ENCODE peak calls at places on chromosomes 16 and 17, in four cellular contexts. One of them, this sample, is unnamed.
A peak's percentile ranks its signal among the peaks of the same experiment; 100 is the strongest.

GRCh38 chr17:50681260-50682200 is 26.2 kb downstream of the ANKRD40 start:
- DNase-seq in lower leg skin: no peak
- DNase-seq in body of pancreas: peak; percentile 49
- DNase-seq in tibial artery: peak; percentile 59
- DNase-seq in this sample: peak; percentile 72

GRCh38 chr16:316741-317464 is 33.9 kb downstream of the PDIA2 start:
- DNase-seq in body of pancreas: no peak
- DNase-seq in tibial artery: no peak
- DNase-seq in lower leg skin: no peak
- DNase-seq in this sample: no peak

GRCh38 chr17:979539-980405 is at the start of gene NXN:
- DNase-seq in tibial artery: peak; percentile 71
- DNase-seq in body of pancreas: peak; percentile 90
- DNase-seq in lower leg skin: peak; percentile 68
- DNase-seq in this sample: peak; percentile 90

GRCh38 chr16:4660454-4661007 is 32.8 kb upstream of the NUDT16L1 start:
- DNase-seq in lower leg skin: no peak
- DNase-seq in tibial artery: no peak
- DNase-seq in body of pancreas: peak; percentile 66
- DNase-seq in this sample: peak; percentile 32

GRCh38 chr17:50918933-50919296 is 52.8 kb upstream of the TOB1 start:
- DNase-seq in body of pancreas: no peak
- DNase-seq in tibial artery: no peak
- DNase-seq in lower leg skin: no peak
- DNase-seq in this sample: no peak

GRCh38 chr16:21253470-21253869 is 20.0 kb downstream of the ANKS4B start:
- DNase-seq in tibial artery: no peak
- DNase-seq in lower leg skin: no peak
- DNase-seq in body of pancreas: no peak
- DNase-seq in this sample: no peak

GRCh38 chr16:83781-84615 is 6.0 kb downstream of the MPG start:
- DNase-seq in tibial artery: no peak
- DNase-seq in lower leg skin: no peak
- DNase-seq in body of pancreas: no peak
- DNase-seq in this sample: no peak

GRCh38 chr17:81232616-81233241 is 6.1 kb downstream of the TEPSIN start:
- DNase-seq in tibial artery: no peak
- DNase-seq in body of pancreas: no peak
- DNase-seq in lower leg skin: no peak
- DNase-seq in this sample: no peak

GRCh38 chr17:77491921-77492445 is 351.2 kb downstream of the SEC14L1 start:
- DNase-seq in lower leg skin: no peak
- DNase-seq in body of pancreas: no peak
- DNase-seq in tibial artery: no peak
- DNase-seq in this sample: no peak

GRCh38 chr17:40361925-40362695 is 2.4 kb downstream of the GJD3 start:
- DNase-seq in tibial artery: no peak
- DNase-seq in lower leg skin: no peak
- DNase-seq in body of pancreas: no peak
- DNase-seq in this sample: no peak

GRCh38 chr17:77499699-77500435 is 359.1 kb downstream of the SEC14L1 start:
- DNase-seq in body of pancreas: no peak
- DNase-seq in lower leg skin: no peak
- DNase-seq in tibial artery: no peak
- DNase-seq in this sample: no peak

GRCh38 chr17:58324409-58325288 is 3.9 kb downstream of the TSPOAP1 start:
- DNase-seq in tibial artery: no peak
- DNase-seq in body of pancreas: peak; percentile 75
- DNase-seq in lower leg skin: no peak
- DNase-seq in this sample: no peak

GRCh38 chr17:34178047-34178446 is 77.0 kb upstream of the CCL2 start:
- DNase-seq in lower leg skin: no peak
- DNase-seq in body of pancreas: no peak
- DNase-seq in tibial artery: no peak
- DNase-seq in this sample: no peak

DNA sequence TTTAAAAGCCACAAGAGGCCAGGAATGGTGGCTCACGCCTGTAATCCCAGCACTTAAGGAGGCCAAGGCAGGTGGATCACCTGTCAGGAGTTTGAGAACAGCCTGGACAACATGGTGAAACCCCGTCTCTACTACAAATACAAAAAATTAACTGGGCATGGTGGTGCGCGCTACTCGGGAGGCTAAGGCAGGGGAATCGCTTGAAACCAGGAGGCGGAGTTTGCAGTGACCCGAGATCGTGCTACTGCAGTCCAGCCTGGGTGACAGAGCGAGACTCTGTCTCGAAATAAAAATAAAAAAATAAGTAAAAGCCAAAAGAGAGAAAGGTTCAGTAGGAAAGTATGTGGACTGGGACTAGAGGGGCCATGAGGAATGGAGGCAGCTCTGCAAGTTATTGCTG is 13.1 kb upstream of the ITGAL start:
- DNase-seq in body of pancreas: no peak
- DNase-seq in tibial artery: no peak
- DNase-seq in lower leg skin: no peak
- DNase-seq in this sample: no peak
- TF ChIP-seq CTCF in body of pancreas: no peak
- TF ChIP-seq CTCF in tibial artery: no peak
- TF ChIP-seq CTCF in lower leg skin: no peak
- TF ChIP-seq CTCF in this sample: no peak

GRCh38 chr16:57897053-57897784 is 73.7 kb downstream of the CNGB1 start:
- DNase-seq in tibial artery: no peak
- DNase-seq in body of pancreas: no peak
- DNase-seq in lower leg skin: no peak
- DNase-seq in this sample: no peak
- H3K4me3 ChIP-seq in tibial artery: no peak overlapping the region
- H3K4me3 ChIP-seq in body of pancreas: no peak overlapping the region
- H3K4me3 ChIP-seq in lower leg skin: no peak overlapping the region
- H3K4me3 ChIP-seq in this sample: no peak overlapping the region

GRCh38 chr17:45262516-45263476 is 902 bp upstream of the SPATA32 start:
- DNase-seq in tibial artery: no peak
- DNase-seq in lower leg skin: no peak
- DNase-seq in body of pancreas: no peak
- DNase-seq in this sample: peak; percentile 45
- TF ChIP-seq CTCF in tibial artery: no peak
- TF ChIP-seq CTCF in lower leg skin: no peak
- TF ChIP-seq CTCF in body of pancreas: no peak
- TF ChIP-seq CTCF in this sample: peak; percentile 4

GRCh38 chr17:30274887-30275286 is 16.9 kb downstream of the BLMH start:
- DNase-seq in body of pancreas: no peak
- DNase-seq in lower leg skin: no peak
- DNase-seq in tibial artery: no peak
- DNase-seq in this sample: no peak

GRCh38 chr17:30278032-30278431 is 13.7 kb downstream of the BLMH start:
- DNase-seq in tibial artery: peak; percentile 40
- DNase-seq in lower leg skin: no peak
- DNase-seq in body of pancreas: peak; percentile 45
- DNase-seq in this sample: no peak

GRCh38 chr17:30275911-30276310 is 15.8 kb downstream of the BLMH start:
- DNase-seq in lower leg skin: no peak
- DNase-seq in body of pancreas: no peak
- DNase-seq in tibial artery: no peak
- DNase-seq in this sample: no peak

GRCh38 chr17:30271102-30271501 is 20.6 kb downstream of the BLMH start:
- DNase-seq in lower leg skin: no peak
- DNase-seq in body of pancreas: no peak
- DNase-seq in tibial artery: no peak
- DNase-seq in this sample: peak; percentile 65

DNA sequence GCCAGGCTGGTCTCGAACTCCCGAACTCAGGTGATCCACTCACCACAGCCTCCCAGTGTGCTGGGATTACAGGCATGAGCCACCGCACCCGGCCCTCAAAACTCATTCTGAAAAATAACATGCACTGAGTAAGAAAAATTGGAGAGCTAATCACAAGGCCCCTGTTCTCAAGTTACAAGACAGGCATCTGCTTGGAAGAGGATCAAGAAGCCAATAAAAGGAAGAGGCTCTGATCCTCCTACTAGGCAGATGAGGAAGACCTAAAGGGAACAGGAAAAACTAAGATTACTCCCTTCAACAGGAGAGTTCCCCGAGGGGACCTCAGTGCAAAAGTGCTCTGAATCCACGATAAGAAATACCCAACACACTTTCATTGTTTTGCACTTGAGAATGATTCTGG is 18.4 kb downstream of the BLMH start:
- DNase-seq in tibial artery: no peak
- DNase-seq in lower leg skin: no peak
- DNase-seq in body of pancreas: no peak
- DNase-seq in this sample: peak; percentile 53
- H3K4me3 ChIP-seq in tibial artery: no peak overlapping the region
- H3K4me3 ChIP-seq in lower leg skin: no peak overlapping the region
- H3K4me3 ChIP-seq in body of pancreas: no peak overlapping the region
- H3K4me3 ChIP-seq in this sample: no peak overlapping the region

GRCh38 chr16:19699472-19699871 is 18.6 kb downstream of the KNOP1 start:
- DNase-seq in body of pancreas: no peak
- DNase-seq in tibial artery: no peak
- DNase-seq in lower leg skin: no peak
- DNase-seq in this sample: no peak
- TF ChIP-seq CTCF in body of pancreas: no peak
- TF ChIP-seq CTCF in tibial artery: no peak
- TF ChIP-seq CTCF in lower leg skin: no peak
- TF ChIP-seq CTCF in this sample: no peak

GRCh38 chr16:53093162-53093744 is 38.5 kb downstream of the CHD9 start:
- DNase-seq in body of pancreas: no peak
- DNase-seq in tibial artery: no peak
- DNase-seq in lower leg skin: no peak
- DNase-seq in this sample: no peak

GRCh38 chr16:53089434-53090270 is 34.9 kb downstream of the CHD9 start:
- DNase-seq in body of pancreas: no peak
- DNase-seq in tibial artery: no peak
- DNase-seq in lower leg skin: peak; percentile 47
- DNase-seq in this sample: no peak

GRCh38 chr16:53090271-53090590 is 35.4 kb downstream of the CHD9 start:
- DNase-seq in lower leg skin: no peak
- DNase-seq in body of pancreas: no peak
- DNase-seq in tibial artery: no peak
- DNase-seq in this sample: no peak

GRCh38 chr16:53090591-53091507 is 36.1 kb downstream of the CHD9 start:
- DNase-seq in body of pancreas: peak; percentile 61
- DNase-seq in tibial artery: peak; percentile 97
- DNase-seq in lower leg skin: peak; percentile 95
- DNase-seq in this sample: peak; percentile 99

DNA sequence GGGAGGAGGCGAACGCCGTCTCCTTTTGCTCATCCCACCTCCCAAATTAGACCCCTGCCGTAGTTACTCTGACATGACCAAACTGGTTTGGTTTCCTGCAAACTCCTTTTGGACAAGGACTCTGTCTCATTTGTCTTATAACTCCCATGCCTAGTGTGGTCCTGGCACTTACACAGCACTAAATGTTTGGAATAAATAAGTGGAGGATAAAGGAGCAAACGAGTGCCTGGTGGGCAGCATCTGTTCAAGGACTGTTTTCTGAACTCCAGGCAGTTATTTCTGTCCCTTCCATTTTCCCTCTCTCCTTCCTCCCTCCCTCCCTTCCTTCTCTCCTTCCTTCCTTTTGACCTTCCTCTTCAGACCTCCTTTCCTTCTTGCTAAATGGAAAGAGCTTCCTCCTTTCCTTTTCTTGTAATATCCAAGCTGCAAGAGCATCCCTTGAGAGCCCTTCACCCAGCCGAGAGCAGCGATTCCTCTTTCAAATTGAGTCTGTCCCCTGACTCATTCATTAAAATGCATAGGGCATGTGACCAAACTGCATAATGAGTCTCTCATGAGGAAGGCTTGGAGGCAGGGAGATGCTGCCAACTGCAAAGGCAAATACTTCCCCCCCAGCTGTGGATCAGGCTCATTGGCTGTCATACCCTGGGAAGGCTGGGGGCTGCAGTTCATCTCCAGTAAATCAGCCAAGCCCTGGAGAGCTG is 36.9 kb downstream of the CHD9 start:
- DNase-seq in lower leg skin: peak; percentile 83
- DNase-seq in body of pancreas: peak; percentile 37
- DNase-seq in tibial artery: peak; percentile 76
- DNase-seq in this sample: peak; percentile 91
- H3K4me3 ChIP-seq in lower leg skin: no peak overlapping the region
- H3K4me3 ChIP-seq in body of pancreas: no peak overlapping the region
- H3K4me3 ChIP-seq in tibial artery: peak overlapping the region; percentile 6
- H3K4me3 ChIP-seq in this sample: peak overlapping the region; percentile 42

GRCh38 chr17:60559995-60560859 is 34.2 kb upstream of the APPBP2 start:
- DNase-seq in lower leg skin: no peak
- DNase-seq in body of pancreas: no peak
- DNase-seq in tibial artery: no peak
- DNase-seq in this sample: no peak
- TF ChIP-seq CTCF in lower leg skin: no peak
- TF ChIP-seq CTCF in body of pancreas: no peak
- TF ChIP-seq CTCF in tibial artery: no peak
- TF ChIP-seq CTCF in this sample: no peak

GRCh38 chr17:15998031-15998574 is 1.4 kb downstream of the ZSWIM7 start:
- DNase-seq in body of pancreas: no peak
- DNase-seq in tibial artery: no peak
- DNase-seq in lower leg skin: no peak
- DNase-seq in this sample: no peak
- H3K4me3 ChIP-seq in body of pancreas: no peak overlapping the region
- H3K4me3 ChIP-seq in tibial artery: peak overlapping the region; percentile 77
- H3K4me3 ChIP-seq in lower leg skin: no peak overlapping the region
- H3K4me3 ChIP-seq in this sample: peak overlapping the region; percentile 81

This sample was measured in foreskin fibroblast.